ENCODE peak calls at places on chromosomes 16 and 17, in eight cellular contexts. Y, X, U, D, P, S, O and M are unnamed samples. For H3K9me3, the result is how much of the 10 kb centered on the place peaks cover.

GRCh38 chr17:48484850-48485249 is 46.0 kb downstream of the HOXB1 start:
- DNase-seq in U (peak), X (no peak), D (no peak), Y (peak), S (no peak), O (no peak), P (no peak), M (no peak)

GRCh38 chr17:79792984-79793923 is 3.6 kb downstream of the CBX8 start:
- DNase-seq in D (no peak), S (no peak), Y (peak), X (peak), O (no peak), U (peak), P (no peak), M (no peak)

GRCh38 chr16:30764086-30764485 is 2.0 kb downstream of the RNF40 start:
- DNase-seq in U (no peak), P (no peak), S (no peak), D (no peak), X (no peak), O (no peak), Y (no peak), M (no peak)

GRCh38 chr17:45690876-45691275 is 93.2 kb upstream of the CRHR1 start:
- DNase-seq in O (no peak), X (no peak), S (no peak), Y (no peak), P (no peak), U (no peak), D (no peak), M (no peak)

GRCh38 chr17:56085576-56086267 is 67.6 kb upstream of the ANKFN1 start:
- DNase-seq in D (no peak), P (no peak), Y (no peak), U (no peak), S (no peak), X (no peak), O (no peak), M (no peak)

GRCh38 chr16:54241525-54241924 is 45.1 kb downstream of the IRX3 start:
- DNase-seq in S (no peak), P (no peak), X (no peak), U (no peak), Y (no peak), D (no peak), O (no peak), M (no peak)

GRCh38 chr17:9189870-9190269 is 168.6 kb downstream of the NTN1 start:
- DNase-seq in D (no peak), S (no peak), X (no peak), O (no peak), U (no peak), Y (no peak), P (no peak), M (no peak)

GRCh38 chr17:6711081-6711674 is 2.0 kb downstream of the SLC13A5 start:
- DNase-seq in O (no peak), S (peak), P (no peak), X (peak), U (no peak), Y (peak), D (no peak), M (no peak)

GRCh38 chr17:61699694-61700093 is 108.7 kb upstream of the NACA2 start:
- DNase-seq in Y (no peak), D (no peak), O (no peak), X (no peak), S (no peak), P (no peak), U (no peak), M (no peak)

GRCh38 chr17:61701978-61702377 is 111.0 kb upstream of the NACA2 start:
- DNase-seq in O (no peak), P (no peak), X (no peak), D (no peak), S (no peak), Y (no peak), U (no peak), M (no peak)

GRCh38 chr17:61698244-61698643 is 107.2 kb upstream of the NACA2 start:
- DNase-seq in U (no peak), O (no peak), Y (no peak), S (no peak), D (no peak), X (no peak), P (no peak), M (no peak)

GRCh38 chr17:61700252-61700651 is 109.2 kb upstream of the NACA2 start:
- DNase-seq in S (no peak), U (no peak), Y (no peak), D (no peak), X (no peak), O (no peak), P (no peak), M (no peak)

DNA sequence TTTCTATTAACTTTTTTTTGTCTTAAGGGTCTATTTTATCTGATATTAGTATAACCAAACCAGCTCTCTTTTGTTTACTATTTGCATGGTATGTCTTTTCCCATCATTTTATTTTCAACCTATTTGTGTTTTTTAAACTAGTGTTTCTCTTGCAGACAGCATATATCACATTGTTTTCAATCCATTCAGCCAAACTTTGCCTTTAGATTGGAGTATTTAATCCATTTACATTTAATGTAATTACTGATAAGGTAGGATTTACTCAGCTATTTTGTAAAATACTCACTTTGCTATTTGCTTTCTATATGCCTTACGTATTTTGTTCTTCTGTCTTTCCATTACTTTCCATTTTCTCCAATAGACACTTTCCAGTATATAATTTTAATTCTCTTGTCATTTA is 108.0 kb upstream of the NACA2 start:
- DNase-seq in O (no peak), U (no peak), Y (no peak), P (no peak), X (no peak), D (no peak), S (no peak), M (no peak)
- H3K9me3 ChIP-seq in O (under half), U (under half), Y (under half), P (under half), X (under half), D (under half), S (half or more), M (under half)

GRCh38 chr16:60091076-60091475 is 1357.0 kb upstream of the GOT2 start:
- DNase-seq in P (no peak), Y (no peak), S (no peak), U (peak), D (no peak), O (no peak), X (no peak), M (no peak)
- H3K9me3 ChIP-seq in P (under half), Y (under half), S (under half), U (under half), D (under half), O (under half), X (under half), M (under half)

DNA sequence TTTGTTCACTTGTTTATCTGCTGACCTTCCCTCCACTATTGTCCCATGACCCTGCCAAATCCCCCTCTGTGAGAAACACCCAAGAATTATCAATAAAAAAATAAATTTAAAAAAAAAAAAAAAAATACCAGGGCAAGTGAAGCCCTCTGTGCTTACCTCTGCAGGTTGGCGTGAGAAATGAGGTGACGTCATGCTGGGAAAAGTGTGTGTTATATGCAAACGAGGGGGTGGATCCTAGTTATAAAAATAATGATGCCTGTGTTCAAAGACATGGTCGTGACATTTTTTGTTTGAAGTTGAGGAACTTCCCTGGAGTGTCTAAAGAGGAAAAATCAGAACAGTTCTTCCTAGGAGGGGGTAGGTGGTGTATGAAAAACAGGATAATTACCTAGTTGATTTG is 20.2 kb downstream of the TMC7 start:
- DNase-seq in P (no peak), D (no peak), Y (no peak), S (no peak), U (no peak), O (no peak), X (no peak), M (no peak)
- H3K9me3 ChIP-seq in P (under half), D (under half), Y (under half), S (under half), U (under half), O (under half), X (under half), M (under half)

GRCh38 chr16:15980329-15980728 is 30.9 kb downstream of the ABCC1 start:
- DNase-seq in Y (no peak), S (no peak), O (no peak), D (no peak), P (no peak), X (no peak), U (no peak), M (no peak)
- H3K9me3 ChIP-seq in Y (under half), S (under half), O (under half), D (under half), P (under half), X (under half), U (under half), M (under half)

GRCh38 chr17:68592004-68592403 is 9.2 kb downstream of the FAM20A start:
- DNase-seq in X (no peak), D (no peak), U (no peak), S (no peak), O (no peak), P (no peak), Y (no peak), M (no peak)
- H3K9me3 ChIP-seq in X (under half), D (under half), U (under half), S (under half), O (under half), P (under half), Y (under half), M (under half)

GRCh38 chr17:61701334-61701733 is 110.3 kb upstream of the NACA2 start:
- DNase-seq in U (no peak), O (no peak), P (no peak), D (no peak), S (no peak), Y (no peak), X (no peak), M (no peak)
- H3K9me3 ChIP-seq in U (under half), O (under half), P (under half), D (under half), S (half or more), Y (under half), X (under half), M (under half)

DNA sequence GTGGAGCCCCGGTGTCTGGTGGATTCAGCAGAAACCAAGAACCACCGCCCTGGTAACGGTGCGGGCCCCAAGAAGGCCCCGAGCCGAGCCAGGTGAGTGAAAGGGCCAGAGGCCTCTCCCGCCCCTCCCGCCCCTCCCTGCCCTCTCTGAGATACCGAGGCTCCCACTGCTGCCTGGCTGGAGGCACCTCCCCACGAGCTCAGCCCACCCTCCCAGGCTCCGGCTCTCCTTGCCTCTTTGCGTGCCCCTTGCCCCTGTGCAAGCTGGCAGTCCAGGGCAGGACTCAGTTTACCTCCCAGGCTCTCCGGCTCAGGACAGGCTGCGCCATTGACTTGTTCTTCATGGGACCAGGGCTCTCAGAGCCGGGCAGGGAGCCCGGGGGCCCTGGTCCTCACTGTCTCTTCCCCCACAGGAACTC is 14.1 kb upstream of the MYO15B start:
- DNase-seq in X (no peak), U (no peak), P (no peak), D (no peak), Y (no peak), O (no peak), S (no peak), M (no peak)
- H3K9me3 ChIP-seq in X (under half), U (under half), P (under half), D (under half), Y (under half), O (under half), S (under half), M (under half)